ENCODE peak calls at places on chromosomes 12 and 14, in four cellular contexts. X is HCT116, A is pancreas, H is heart left ventricle. M is an unnamed sample.
A peak's percentile ranks its signal among the peaks of the same experiment; 100 is the strongest.

GRCh38 chr12:126582231-126582630 is 1517.0 kb downstream of the AACS start:
- DNase-seq in A (peak; percentile 53), X (no peak), H (no peak), M (no peak)

GRCh38 chr14:71675902-71676291 is 256.3 kb upstream of the RGS6 start:
- DNase-seq in X (no peak), A (no peak), H (no peak), M (no peak)

GRCh38 chr12:67578976-67579661 is 69.4 kb upstream of the DYRK2 start:
- DNase-seq in A (no peak), H (no peak), X (no peak), M (no peak)

GRCh38 chr12:103785243-103786031 is 55.6 kb downstream of the NT5DC3 start:
- DNase-seq in H (no peak), X (no peak), A (no peak), M (no peak)

GRCh38 chr14:69129264-69129880 is 23.5 kb downstream of the DCAF5 start:
- DNase-seq in A (peak; percentile 53), X (peak; percentile 52), H (peak; percentile 74), M (peak; percentile 58)

GRCh38 chr14:74048291-74048690 is 29.1 kb downstream of the BBOF1 start:
- DNase-seq in H (no peak), X (peak; percentile 16), A (no peak), M (no peak)

GRCh38 chr12:102917026-102917787 is at the start of gene PAH:
- DNase-seq in H (no peak), X (no peak), A (peak; percentile 55), M (no peak)

GRCh38 chr14:51564460-51564859 is 87.2 kb upstream of the FRMD6 start:
- DNase-seq in X (no peak), A (no peak), H (no peak), M (no peak)

GRCh38 chr12:122072031-122072970 is 6.3 kb upstream of the MLXIP start:
- DNase-seq in A (no peak), X (no peak), H (peak; percentile 55), M (no peak)

GRCh38 chr12:3551386-3551785 is 60.4 kb downstream of the PRMT8 start:
- DNase-seq in X (no peak), A (no peak), H (peak; percentile 76), M (no peak)

GRCh38 chr14:104096751-104097700 is 11.5 kb downstream of the ASPG start:
- DNase-seq in X (no peak), A (no peak), H (peak; percentile 17), M (no peak)

GRCh38 chr14:32244404-32244803 is 41.3 kb upstream of the RNU6-8 start:
- DNase-seq in A (no peak), X (no peak), H (no peak), M (no peak)

GRCh38 chr14:68408680-68409079 is 384.2 kb downstream of the ZFP36L1 start:
- DNase-seq in H (no peak), X (no peak), A (no peak), M (no peak)

GRCh38 chr12:107564946-107565345 is 120.7 kb upstream of the PWP1 start:
- DNase-seq in X (peak; percentile 7), H (no peak), A (no peak), M (no peak)

GRCh38 chr12:47360771-47361388 is 281.1 kb upstream of the AMIGO2 start:
- DNase-seq in X (no peak), A (no peak), H (no peak), M (no peak)

GRCh38 chr12:114938487-114939210 is 254.7 kb upstream of the TBX3 start:
- DNase-seq in A (no peak), H (no peak), X (no peak), M (no peak)

GRCh38 chr14:105157872-105158271 is 10.7 kb downstream of the JAG2 start:
- DNase-seq in X (no peak), A (no peak), H (no peak), M (no peak)

GRCh38 chr12:100404769-100405407 is 48.0 kb downstream of the SLC17A8 start:
- DNase-seq in H (no peak), X (peak; percentile 84), A (peak; percentile 46), M (peak; percentile 20)

GRCh38 chr12:1595026-1595561 is 713 bp upstream of the FBXL14 start:
- DNase-seq in X (no peak), H (no peak), A (peak; percentile 28), M (no peak)

GRCh38 chr12:57990241-57990883 is 49.0 kb downstream of the ATP23 start:
- DNase-seq in X (no peak), H (no peak), A (no peak), M (no peak)

GRCh38 chr12:7189398-7190267 is at the start of gene PEX5:
- DNase-seq in H (peak; percentile 94), A (peak; percentile 89), X (peak; percentile 90), M (peak; percentile 95)
- TF ChIP-seq CTCF in H (no peak), A (no peak), X (no peak), M (no peak)

GRCh38 chr14:64775081-64775777 is 71.0 kb downstream of the PLEKHG3 start:
- DNase-seq in A (no peak), X (no peak), H (no peak), M (no peak)
- TF ChIP-seq CTCF in A (no peak), X (no peak), H (no peak), M (no peak)

GRCh38 chr14:58750321-58751269 is 112.8 kb downstream of the DACT1 start:
- DNase-seq in A (no peak), H (no peak), X (no peak), M (no peak)
- TF ChIP-seq CTCF in A (no peak), H (no peak), X (no peak), M (no peak)

GRCh38 chr12:78981-79380 is 12.4 kb downstream of the IQSEC3 start:
- DNase-seq in X (no peak), A (no peak), H (no peak), M (no peak)

GRCh38 chr12:80681-81190 is 14.2 kb downstream of the IQSEC3 start:
- DNase-seq in H (no peak), X (no peak), A (no peak), M (no peak)

GRCh38 chr12:85191-85666 is 18.7 kb downstream of the IQSEC3 start:
- DNase-seq in X (no peak), H (no peak), A (no peak), M (no peak)

GRCh38 chr12:84056-84455 is 17.5 kb downstream of the IQSEC3 start:
- DNase-seq in X (no peak), H (no peak), A (no peak), M (no peak)

DNA sequence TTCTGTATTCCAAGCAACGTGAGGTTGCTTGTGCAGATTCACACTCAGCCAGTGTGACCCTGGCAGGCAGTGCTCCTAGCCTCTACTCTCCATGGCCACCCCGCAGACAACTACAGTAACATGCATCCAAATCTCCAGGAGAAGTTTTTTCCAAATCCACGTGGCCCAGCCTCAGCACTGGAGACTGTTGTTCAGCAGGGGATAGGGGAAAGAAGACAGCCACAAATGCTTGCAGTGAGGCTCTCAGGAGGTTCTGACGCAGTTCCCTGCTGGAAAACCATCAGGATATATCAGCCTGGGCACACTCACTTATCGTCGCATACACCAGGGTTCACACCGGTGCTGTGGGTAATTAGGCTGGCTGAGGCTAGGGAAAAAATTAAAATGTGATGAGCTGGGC is 16.2 kb downstream of the IQSEC3 start:
- DNase-seq in H (no peak), X (no peak), A (no peak), M (no peak)
- TF ChIP-seq CTCF in H (no peak), X (no peak), A (no peak), M (no peak)

GRCh38 chr14:65604535-65604934 is 192.0 kb downstream of the FUT8 start:
- DNase-seq in X (no peak), A (no peak), H (no peak), M (no peak)

GRCh38 chr14:65599375-65599774 is 186.8 kb downstream of the FUT8 start:
- DNase-seq in A (no peak), X (no peak), H (no peak), M (no peak)

GRCh38 chr14:65600742-65601141 is 188.2 kb downstream of the FUT8 start:
- DNase-seq in X (no peak), H (no peak), A (no peak), M (no peak)

GRCh38 chr14:65604946-65605345 is 192.4 kb downstream of the FUT8 start:
- DNase-seq in A (no peak), H (no peak), X (no peak), M (no peak)
- TF ChIP-seq CTCF in A (no peak), H (no peak), X (no peak), M (no peak)

GRCh38 chr12:69783365-69783764 is 41.7 kb upstream of the MYRFL start:
- DNase-seq in A (no peak), H (no peak), X (no peak), M (no peak)

DNA sequence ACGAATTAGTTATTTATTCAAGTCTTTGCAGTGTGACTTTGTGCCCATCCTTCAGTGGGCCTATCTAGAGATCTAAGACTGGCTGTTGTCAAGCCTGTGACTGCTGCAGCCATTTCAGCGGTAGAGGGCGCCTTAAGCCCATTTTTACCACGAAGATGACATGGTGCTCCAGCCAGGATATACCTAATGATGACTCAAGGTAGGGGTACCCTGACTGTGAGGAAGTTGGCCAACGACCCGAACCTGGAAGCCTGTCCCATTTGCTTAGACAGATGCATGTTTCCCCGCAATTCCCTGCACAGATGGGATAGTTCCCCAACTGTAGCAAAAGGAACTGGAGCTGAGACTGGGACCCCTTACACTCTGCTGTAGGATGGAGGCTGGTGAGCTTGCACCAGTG is 41.3 kb downstream of the RAB3IP start:
- DNase-seq in A (no peak), H (no peak), X (peak; percentile 27), M (peak; percentile 34)
- TF ChIP-seq CTCF in A (no peak), H (no peak), X (peak; percentile 75), M (peak; percentile 35)